ENCODE peak calls at places on chromosomes 4 and X, in ten cellular contexts. Y is GM19239; F is activated T-helper 1 cell treated with anti-CD3 and anti-CD28 coated beads, Interleukin-2, amount 50 U/mL, for 16 hours; O is sciatic nerve; Z is iris pigment epithelial cell; D is stimulated activated CD8-positive, alpha-beta memory T cell treated with anti-CD3 and anti-CD28 coated beads, Interleukin-2, amount 100 ng/mL, for 1 hour; U is HS-5; S is GM23338; Q is activated naive CD4-positive, alpha-beta T cell treated with anti-CD3 and anti-CD28 coated beads, Interleukin-2, amount 10 ng/mL, durations not matched to agents 7 days and 5 days; E is activated CD8-positive, alpha-beta memory T cell treated with anti-CD3 and anti-CD28 coated beads for 48 hours. I is an unnamed sample.

GRCh38 chrX:32185160-32185559 is 1026.2 kb downstream of the DMD start:
- DNase-seq in Y (no peak), F (no peak), O (no peak), Z (no peak), D (no peak), U (no peak), S (no peak), Q (no peak), E (no peak), I (no peak)

GRCh38 chr4:98581126-98581525 is 77.3 kb downstream of the TSPAN5 start:
- DNase-seq in Y (no peak), F (no peak), O (no peak), Z (no peak), D (no peak), U (no peak), S (no peak), Q (no peak), E (no peak), I (no peak)

GRCh38 chr4:71472946-71473345 is 134.1 kb downstream of the SLC4A4 start:
- DNase-seq in Y (no peak), F (no peak), O (no peak), Z (peak), D (no peak), U (peak), S (no peak), Q (no peak), E (no peak), I (peak)

GRCh38 chrX:47607091-47607490 is 12.6 kb downstream of the SYN1 start:
- DNase-seq in Y (no peak), F (no peak), O (no peak), Z (peak), D (no peak), U (no peak), S (no peak), Q (no peak), E (no peak), I (no peak)

GRCh38 chr4:41912546-41912945 is 22.7 kb upstream of the TMEM33 start:
- DNase-seq in Y (no peak), F (no peak), O (no peak), Z (peak), D (no peak), U (no peak), S (no peak), Q (no peak), E (no peak), I (no peak)

GRCh38 chr4:37188100-37188499 is 56.4 kb upstream of the NWD2 start:
- DNase-seq in Y (no peak), F (no peak), O (no peak), Z (no peak), D (no peak), U (no peak), S (peak), Q (no peak), E (no peak), I (no peak)

GRCh38 chr4:91267543-91267942 is 1036.2 kb upstream of the GRID2 start:
- DNase-seq in Y (no peak), F (no peak), O (no peak), Z (no peak), D (no peak), U (no peak), S (no peak), Q (no peak), E (no peak), I (no peak)

GRCh38 chr4:98527528-98527927 is 130.9 kb downstream of the TSPAN5 start:
- DNase-seq in Y (no peak), F (no peak), O (no peak), Z (peak), D (no peak), U (no peak), S (no peak), Q (no peak), E (no peak), I (no peak)

I was measured in HS-27A.